ENCODE peak calls at places on chromosomes 7 and 10, in nine cellular contexts. One of them, this sample, is unnamed.

GRCh38 chr10:113099431-113100298 is 149.6 kb downstream of the TCF7L2 start:
- DNase-seq in H7: no peak
- DNase-seq in GM12891: no peak
- DNase-seq in choroid plexus epithelial cell: peak
- DNase-seq in NCI-H1417 treated with DMSO at 0.1 percent for 48 hours: no peak
- DNase-seq in SW480: no peak
- DNase-seq in heart left ventricle: no peak
- DNase-seq in GM03348: peak
- DNase-seq in activated CD4-positive, alpha-beta T cell treated with anti-CD3 and anti-CD28 coated beads for 4 hours: no peak
- DNase-seq in this sample: no peak

GRCh38 chr7:32490127-32490796 is at the start of gene LSM5:
- DNase-seq in H7: peak
- DNase-seq in GM12891: peak
- DNase-seq in choroid plexus epithelial cell: peak
- DNase-seq in NCI-H1417 treated with DMSO at 0.1 percent for 48 hours: peak
- DNase-seq in SW480: peak
- DNase-seq in heart left ventricle: peak
- DNase-seq in GM03348: peak
- DNase-seq in activated CD4-positive, alpha-beta T cell treated with anti-CD3 and anti-CD28 coated beads for 4 hours: peak
- DNase-seq in this sample: peak

GRCh38 chr10:50421026-50421719 is 169.9 kb upstream of the ASAH2 start:
- DNase-seq in H7: peak
- DNase-seq in GM12891: no peak
- DNase-seq in choroid plexus epithelial cell: peak
- DNase-seq in NCI-H1417 treated with DMSO at 0.1 percent for 48 hours: no peak
- DNase-seq in SW480: peak
- DNase-seq in heart left ventricle: peak
- DNase-seq in GM03348: peak
- DNase-seq in activated CD4-positive, alpha-beta T cell treated with anti-CD3 and anti-CD28 coated beads for 4 hours: no peak
- DNase-seq in this sample: no peak

GRCh38 chr7:41886257-41886905 is 183.5 kb upstream of the INHBA start:
- DNase-seq in H7: no peak
- DNase-seq in GM12891: no peak
- DNase-seq in choroid plexus epithelial cell: peak
- DNase-seq in NCI-H1417 treated with DMSO at 0.1 percent for 48 hours: no peak
- DNase-seq in SW480: no peak
- DNase-seq in heart left ventricle: peak
- DNase-seq in GM03348: peak
- DNase-seq in activated CD4-positive, alpha-beta T cell treated with anti-CD3 and anti-CD28 coated beads for 4 hours: no peak
- DNase-seq in this sample: no peak

GRCh38 chr10:8778713-8779112 is 724.2 kb downstream of the GATA3 start:
- DNase-seq in H7: no peak
- DNase-seq in GM12891: no peak
- DNase-seq in choroid plexus epithelial cell: no peak
- DNase-seq in NCI-H1417 treated with DMSO at 0.1 percent for 48 hours: no peak
- DNase-seq in SW480: no peak
- DNase-seq in heart left ventricle: no peak
- DNase-seq in GM03348: no peak
- DNase-seq in activated CD4-positive, alpha-beta T cell treated with anti-CD3 and anti-CD28 coated beads for 4 hours: no peak
- DNase-seq in this sample: no peak

GRCh38 chr10:102612964-102613275 is 31.4 kb upstream of the TRIM8 start:
- DNase-seq in H7: no peak
- DNase-seq in GM12891: no peak
- DNase-seq in choroid plexus epithelial cell: no peak
- DNase-seq in NCI-H1417 treated with DMSO at 0.1 percent for 48 hours: no peak
- DNase-seq in SW480: no peak
- DNase-seq in heart left ventricle: no peak
- DNase-seq in GM03348: no peak
- DNase-seq in activated CD4-positive, alpha-beta T cell treated with anti-CD3 and anti-CD28 coated beads for 4 hours: peak
- DNase-seq in this sample: no peak

GRCh38 chr10:29866356-29866755 is 193.0 kb downstream of the JCAD start:
- DNase-seq in H7: no peak
- DNase-seq in GM12891: no peak
- DNase-seq in choroid plexus epithelial cell: no peak
- DNase-seq in NCI-H1417 treated with DMSO at 0.1 percent for 48 hours: no peak
- DNase-seq in SW480: no peak
- DNase-seq in heart left ventricle: no peak
- DNase-seq in GM03348: no peak
- DNase-seq in activated CD4-positive, alpha-beta T cell treated with anti-CD3 and anti-CD28 coated beads for 4 hours: no peak
- DNase-seq in this sample: no peak

GRCh38 chr10:13831711-13832110 is 244.9 kb downstream of the PRPF18 start:
- DNase-seq in H7: no peak
- DNase-seq in GM12891: peak
- DNase-seq in choroid plexus epithelial cell: peak
- DNase-seq in NCI-H1417 treated with DMSO at 0.1 percent for 48 hours: no peak
- DNase-seq in SW480: no peak
- DNase-seq in heart left ventricle: no peak
- DNase-seq in GM03348: no peak
- DNase-seq in activated CD4-positive, alpha-beta T cell treated with anti-CD3 and anti-CD28 coated beads for 4 hours: no peak
- DNase-seq in this sample: no peak

GRCh38 chr7:23349484-23350157 is 50.5 kb downstream of the MALSU1 start:
- DNase-seq in H7: peak
- DNase-seq in GM12891: no peak
- DNase-seq in choroid plexus epithelial cell: peak
- DNase-seq in NCI-H1417 treated with DMSO at 0.1 percent for 48 hours: no peak
- DNase-seq in SW480: no peak
- DNase-seq in heart left ventricle: no peak
- DNase-seq in GM03348: peak
- DNase-seq in activated CD4-positive, alpha-beta T cell treated with anti-CD3 and anti-CD28 coated beads for 4 hours: no peak
- DNase-seq in this sample: no peak

GRCh38 chr7:129845178-129845971 is 107.4 kb downstream of the UBE2H start:
- DNase-seq in H7: no peak
- DNase-seq in GM12891: no peak
- DNase-seq in choroid plexus epithelial cell: peak
- DNase-seq in NCI-H1417 treated with DMSO at 0.1 percent for 48 hours: no peak
- DNase-seq in SW480: no peak
- DNase-seq in heart left ventricle: no peak
- DNase-seq in GM03348: peak
- DNase-seq in activated CD4-positive, alpha-beta T cell treated with anti-CD3 and anti-CD28 coated beads for 4 hours: no peak
- DNase-seq in this sample: no peak

GRCh38 chr10:98340946-98341345 is 73.0 kb upstream of the LOXL4 start:
- DNase-seq in H7: no peak
- DNase-seq in GM12891: no peak
- DNase-seq in choroid plexus epithelial cell: peak
- DNase-seq in NCI-H1417 treated with DMSO at 0.1 percent for 48 hours: no peak
- DNase-seq in SW480: no peak
- DNase-seq in heart left ventricle: no peak
- DNase-seq in GM03348: no peak
- DNase-seq in activated CD4-positive, alpha-beta T cell treated with anti-CD3 and anti-CD28 coated beads for 4 hours: no peak
- DNase-seq in this sample: no peak

GRCh38 chr7:123401295-123401694 is 133.1 kb downstream of the IQUB start:
- DNase-seq in H7: no peak
- DNase-seq in GM12891: no peak
- DNase-seq in choroid plexus epithelial cell: no peak
- DNase-seq in NCI-H1417 treated with DMSO at 0.1 percent for 48 hours: no peak
- DNase-seq in SW480: peak
- DNase-seq in heart left ventricle: no peak
- DNase-seq in GM03348: no peak
- DNase-seq in activated CD4-positive, alpha-beta T cell treated with anti-CD3 and anti-CD28 coated beads for 4 hours: no peak
- DNase-seq in this sample: peak

GRCh38 chr10:63588436-63589180 is 67.4 kb downstream of the REEP3 start:
- DNase-seq in H7: no peak
- DNase-seq in GM12891: no peak
- DNase-seq in choroid plexus epithelial cell: no peak
- DNase-seq in NCI-H1417 treated with DMSO at 0.1 percent for 48 hours: no peak
- DNase-seq in SW480: no peak
- DNase-seq in heart left ventricle: no peak
- DNase-seq in GM03348: no peak
- DNase-seq in activated CD4-positive, alpha-beta T cell treated with anti-CD3 and anti-CD28 coated beads for 4 hours: no peak
- DNase-seq in this sample: no peak

GRCh38 chr7:14859267-14859666 is 43.3 kb downstream of the DGKB start:
- DNase-seq in H7: no peak
- DNase-seq in GM12891: no peak
- DNase-seq in choroid plexus epithelial cell: no peak
- DNase-seq in NCI-H1417 treated with DMSO at 0.1 percent for 48 hours: no peak
- DNase-seq in SW480: no peak
- DNase-seq in heart left ventricle: no peak
- DNase-seq in GM03348: no peak
- DNase-seq in activated CD4-positive, alpha-beta T cell treated with anti-CD3 and anti-CD28 coated beads for 4 hours: no peak
- DNase-seq in this sample: no peak